ENCODE peak calls at places on chromosomes 12 and 14, in nine cellular contexts. Q is cardiac fibroblast, J is transverse colon, R is astrocyte of the cerebellum, G is GM12865, M is psoas muscle, U is A549, T is MM.1S, P is IMR-90. S is an unnamed sample.
A peak's percentile ranks its signal among the peaks of the same experiment; 100 is the strongest.

GRCh38 chr14:41749425-41749824 is 142.7 kb downstream of the LRFN5 start:
- DNase-seq in T (no peak), Q (peak; percentile 44), U (no peak), J (no peak), M (no peak), R (no peak), P (no peak), G (no peak), S (no peak)

GRCh38 chr12:33439587-33440011 is at the start of gene SYT10:
- DNase-seq in M (no peak), U (no peak), G (no peak), P (no peak), J (no peak), T (no peak), Q (no peak), R (no peak), S (no peak)

GRCh38 chr14:24376448-24377070 is 8.6 kb downstream of the NFATC4 start:
- DNase-seq in M (no peak), J (no peak), Q (no peak), U (no peak), G (no peak), R (no peak), P (no peak), T (no peak), S (no peak)

GRCh38 chr14:103232338-103232808 is 101.7 kb upstream of the EIF5 start:
- DNase-seq in J (peak; percentile 38), M (no peak), P (no peak), R (no peak), G (no peak), T (no peak), U (peak; percentile 47), Q (no peak), S (no peak)

GRCh38 chr12:99911967-99912366 is 72.8 kb downstream of the ANKS1B start:
- DNase-seq in R (no peak), G (peak; percentile 41), P (no peak), M (no peak), T (peak; percentile 51), J (no peak), Q (no peak), U (no peak), S (no peak)

GRCh38 chr12:101862245-101862644 is 15.1 kb upstream of the DRAM1 start:
- DNase-seq in J (no peak), T (no peak), R (no peak), Q (no peak), P (no peak), G (no peak), M (no peak), U (no peak), S (no peak)

GRCh38 chr12:53336137-53336785 is at the start of gene SP7:
- DNase-seq in R (no peak), U (no peak), M (no peak), T (no peak), P (no peak), J (no peak), Q (no peak), G (no peak), S (no peak)

GRCh38 chr12:108120863-108121165 is 8.3 kb upstream of the WSCD2 start:
- DNase-seq in P (no peak), M (no peak), U (no peak), G (no peak), R (no peak), Q (no peak), J (no peak), T (no peak), S (no peak)

GRCh38 chr14:96629082-96629481 is 126.9 kb downstream of the PAPOLA start:
- DNase-seq in T (no peak), G (no peak), M (no peak), Q (no peak), U (no peak), J (no peak), P (no peak), R (no peak), S (no peak)

GRCh38 chr14:104546021-104546491 is 33.5 kb upstream of the C14orf180 start:
- DNase-seq in M (no peak), J (no peak), R (no peak), T (no peak), U (no peak), Q (no peak), G (no peak), P (no peak), S (no peak)

GRCh38 chr14:99537399-99537798 is 56.2 kb downstream of the CCNK start:
- DNase-seq in R (peak; percentile 62), T (no peak), P (peak; percentile 83), J (peak; percentile 48), Q (peak; percentile 76), M (no peak), G (no peak), U (peak; percentile 48), S (peak; percentile 7)

GRCh38 chr14:67241416-67242362 is at the start of gene PALS1:
- DNase-seq in T (no peak), Q (peak; percentile 92), G (no peak), M (no peak), R (no peak), J (no peak), U (peak; percentile 77), P (peak; percentile 88), S (peak; percentile 70)

GRCh38 chr12:1517007-1517406 is 77.4 kb downstream of the FBXL14 start:
- DNase-seq in T (no peak), P (peak; percentile 82), Q (peak; percentile 95), R (peak; percentile 81), U (peak; percentile 53), G (no peak), J (no peak), M (no peak), S (no peak)

GRCh38 chr14:77616133-77616453 is 344 bp downstream of the SPTLC2 start:
- DNase-seq in J (no peak), G (no peak), T (no peak), M (no peak), R (no peak), U (no peak), P (no peak), Q (no peak), S (no peak)

GRCh38 chr12:28866715-28867503 is 282.2 kb upstream of the FAR2 start:
- DNase-seq in P (no peak), M (no peak), T (no peak), Q (no peak), J (no peak), R (no peak), G (no peak), U (no peak), S (no peak)

GRCh38 chr12:70247653-70248199 is 4.5 kb downstream of the CNOT2 start:
- DNase-seq in P (no peak), G (no peak), M (no peak), J (no peak), T (no peak), U (no peak), Q (no peak), R (no peak), S (no peak)

GRCh38 chr12:90575995-90576394 is 379.0 kb downstream of the CCER1 start:
- DNase-seq in T (no peak), R (no peak), G (no peak), P (no peak), U (no peak), Q (no peak), J (no peak), M (no peak), S (no peak)
- TF ChIP-seq CTCF in T (no peak), R (no peak), G (no peak), P (no peak), U (no peak), Q (no peak), J (no peak), M (no peak), S (no peak)

DNA sequence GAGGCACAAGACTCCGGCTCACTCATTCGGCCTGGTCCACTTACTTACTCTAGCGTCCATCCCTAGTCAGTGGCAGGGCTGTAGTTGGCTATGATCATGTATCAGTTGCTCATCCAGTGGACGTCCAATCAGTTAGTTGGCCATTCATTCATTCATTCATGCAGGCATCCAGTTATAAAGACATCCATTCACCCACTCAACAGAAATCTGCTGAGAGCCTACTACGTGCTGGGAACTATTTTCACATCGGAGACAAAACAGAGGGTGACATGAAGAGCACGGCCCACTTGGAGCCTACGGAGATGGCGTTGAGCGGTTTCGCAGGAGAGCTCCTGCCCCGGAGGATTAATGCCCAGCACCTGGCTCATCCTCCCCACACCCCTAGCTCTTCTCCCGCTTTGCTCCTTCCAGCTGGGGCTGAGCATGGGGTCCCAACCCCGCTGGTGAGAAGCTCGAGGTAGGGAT is 49.7 kb downstream of the SNAPC1 start:
- DNase-seq in G (no peak), J (no peak), M (no peak), Q (no peak), P (no peak), R (no peak), T (no peak), U (no peak), S (no peak)
- H3K4me3 ChIP-seq in G (no peak overlapping the region), J (no peak overlapping the region), M (peak overlapping the region; percentile 63), Q (no peak overlapping the region), P (peak overlapping the region; percentile 83), R (peak overlapping the region; percentile 53), T (no peak overlapping the region), U (peak overlapping the region; percentile 58), S (peak overlapping the region; percentile 11)

GRCh38 chr12:57838594-57839302 is 7.8 kb downstream of the CTDSP2 start:
- DNase-seq in T (peak; percentile 40), Q (peak; percentile 68), P (peak; percentile 39), U (no peak), G (peak; percentile 73), J (no peak), M (no peak), R (no peak), S (no peak)

GRCh38 chr12:57836442-57837375 is 9.8 kb downstream of the CTDSP2 start:
- DNase-seq in G (peak; percentile 83), R (peak; percentile 66), T (peak; percentile 78), Q (peak; percentile 90), M (peak; percentile 81), P (peak; percentile 86), U (no peak), J (peak; percentile 71), S (no peak)

GRCh38 chr12:57835366-57836288 is 10.9 kb downstream of the CTDSP2 start:
- DNase-seq in R (no peak), P (no peak), G (no peak), J (no peak), M (no peak), T (no peak), U (no peak), Q (no peak), S (no peak)

GRCh38 chr12:57839996-57840395 is 6.5 kb downstream of the CTDSP2 start:
- DNase-seq in Q (no peak), G (no peak), R (no peak), M (peak; percentile 65), J (no peak), U (no peak), T (no peak), P (no peak), S (no peak)

GRCh38 chr12:57837779-57838562 is 8.6 kb downstream of the CTDSP2 start:
- DNase-seq in J (no peak), R (no peak), P (peak; percentile 78), U (no peak), T (no peak), M (no peak), Q (peak; percentile 86), G (peak; percentile 48), S (no peak)
- TF ChIP-seq CTCF in J (no peak), R (no peak), P (no peak), U (no peak), T (no peak), M (no peak), Q (no peak), G (no peak), S (no peak)

DNA sequence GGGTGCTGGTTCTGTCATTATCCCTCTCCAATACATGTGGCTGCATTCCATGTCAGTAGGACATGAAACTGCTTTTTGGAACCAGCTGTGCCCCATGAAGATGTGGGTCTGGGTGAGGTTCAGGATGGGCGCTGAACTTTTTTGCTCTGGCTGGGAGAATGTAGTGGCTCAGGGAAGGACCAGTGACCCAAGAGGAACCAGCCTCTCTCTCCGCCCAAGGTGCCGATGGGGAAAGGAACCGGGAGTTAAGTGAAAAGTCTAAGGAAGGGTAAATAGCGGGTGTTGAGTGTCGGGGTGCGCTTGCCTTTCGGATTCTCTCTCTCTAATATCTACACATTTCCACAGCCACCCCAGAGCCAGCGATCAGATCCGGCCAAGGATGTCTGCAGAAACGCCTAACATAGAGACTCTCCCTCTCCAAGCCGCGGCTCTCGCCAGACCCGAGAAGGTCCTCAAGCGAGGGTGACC is 7.8 kb downstream of the ARHGEF25 start:
- DNase-seq in J (no peak), P (no peak), G (no peak), R (no peak), Q (no peak), M (no peak), T (no peak), U (no peak), S (no peak)
- H3K4me3 ChIP-seq in J (no peak overlapping the region), P (no peak overlapping the region), G (no peak overlapping the region), R (no peak overlapping the region), Q (no peak overlapping the region), M (no peak overlapping the region), T (no peak overlapping the region), U (no peak overlapping the region), S (no peak overlapping the region)

S was measured in epithelial cell of proximal tubule.